ENCODE peak calls at places on chromosomes 7 and 10, in seven cellular contexts. One of them, this sample, is unnamed.

GRCh38 chr7:155349601-155350331 is 52.1 kb downstream of the INSIG1 start:
- DNase-seq in activated CD8-positive, alpha-beta memory T cell treated with anti-CD3 and anti-CD28 coated beads for 48 hours: no peak
- DNase-seq in stimulated activated CD4-positive, alpha-beta T cell treated with anti-CD3 and anti-CD28 coated beads, Interleukin-12 subunit alpha, Interleukin-12 subunit beta, amount 100 ng/mL, for 4 hours: no peak
- DNase-seq in SHP77 treated with DMSO at 0.1 percent for 48 hours: no peak
- DNase-seq in dorsolateral prefrontal cortex: peak
- DNase-seq in mucosa of gallbladder: no peak
- DNase-seq in activated naive CD4-positive, alpha-beta T cell treated with anti-CD3 and anti-CD28 coated beads for 36 hours: no peak
- DNase-seq in this sample: no peak

GRCh38 chr10:122555431-122555830 is 5.1 kb upstream of the DMBT1 start:
- DNase-seq in activated CD8-positive, alpha-beta memory T cell treated with anti-CD3 and anti-CD28 coated beads for 48 hours: no peak
- DNase-seq in stimulated activated CD4-positive, alpha-beta T cell treated with anti-CD3 and anti-CD28 coated beads, Interleukin-12 subunit alpha, Interleukin-12 subunit beta, amount 100 ng/mL, for 4 hours: no peak
- DNase-seq in SHP77 treated with DMSO at 0.1 percent for 48 hours: peak
- DNase-seq in dorsolateral prefrontal cortex: no peak
- DNase-seq in mucosa of gallbladder: no peak
- DNase-seq in activated naive CD4-positive, alpha-beta T cell treated with anti-CD3 and anti-CD28 coated beads for 36 hours: no peak
- DNase-seq in this sample: no peak

GRCh38 chr7:130142654-130143333 is 62.4 kb downstream of the TMEM209 start:
- DNase-seq in activated CD8-positive, alpha-beta memory T cell treated with anti-CD3 and anti-CD28 coated beads for 48 hours: no peak
- DNase-seq in stimulated activated CD4-positive, alpha-beta T cell treated with anti-CD3 and anti-CD28 coated beads, Interleukin-12 subunit alpha, Interleukin-12 subunit beta, amount 100 ng/mL, for 4 hours: no peak
- DNase-seq in SHP77 treated with DMSO at 0.1 percent for 48 hours: no peak
- DNase-seq in dorsolateral prefrontal cortex: no peak
- DNase-seq in mucosa of gallbladder: no peak
- DNase-seq in activated naive CD4-positive, alpha-beta T cell treated with anti-CD3 and anti-CD28 coated beads for 36 hours: no peak
- DNase-seq in this sample: no peak

GRCh38 chr10:91313761-91314520 is 93.5 kb downstream of the PCGF5 start:
- DNase-seq in activated CD8-positive, alpha-beta memory T cell treated with anti-CD3 and anti-CD28 coated beads for 48 hours: no peak
- DNase-seq in stimulated activated CD4-positive, alpha-beta T cell treated with anti-CD3 and anti-CD28 coated beads, Interleukin-12 subunit alpha, Interleukin-12 subunit beta, amount 100 ng/mL, for 4 hours: no peak
- DNase-seq in SHP77 treated with DMSO at 0.1 percent for 48 hours: no peak
- DNase-seq in dorsolateral prefrontal cortex: no peak
- DNase-seq in mucosa of gallbladder: no peak
- DNase-seq in activated naive CD4-positive, alpha-beta T cell treated with anti-CD3 and anti-CD28 coated beads for 36 hours: peak
- DNase-seq in this sample: no peak

GRCh38 chr10:1782841-1783240 is 45.5 kb upstream of the ADARB2 start:
- DNase-seq in activated CD8-positive, alpha-beta memory T cell treated with anti-CD3 and anti-CD28 coated beads for 48 hours: no peak
- DNase-seq in stimulated activated CD4-positive, alpha-beta T cell treated with anti-CD3 and anti-CD28 coated beads, Interleukin-12 subunit alpha, Interleukin-12 subunit beta, amount 100 ng/mL, for 4 hours: no peak
- DNase-seq in SHP77 treated with DMSO at 0.1 percent for 48 hours: no peak
- DNase-seq in dorsolateral prefrontal cortex: no peak
- DNase-seq in mucosa of gallbladder: no peak
- DNase-seq in activated naive CD4-positive, alpha-beta T cell treated with anti-CD3 and anti-CD28 coated beads for 36 hours: no peak
- DNase-seq in this sample: no peak

GRCh38 chr7:140674356-140674800 is 1.6 kb downstream of the ADCK2 start:
- DNase-seq in activated CD8-positive, alpha-beta memory T cell treated with anti-CD3 and anti-CD28 coated beads for 48 hours: no peak
- DNase-seq in stimulated activated CD4-positive, alpha-beta T cell treated with anti-CD3 and anti-CD28 coated beads, Interleukin-12 subunit alpha, Interleukin-12 subunit beta, amount 100 ng/mL, for 4 hours: no peak
- DNase-seq in SHP77 treated with DMSO at 0.1 percent for 48 hours: no peak
- DNase-seq in dorsolateral prefrontal cortex: peak
- DNase-seq in mucosa of gallbladder: no peak
- DNase-seq in activated naive CD4-positive, alpha-beta T cell treated with anti-CD3 and anti-CD28 coated beads for 36 hours: no peak
- DNase-seq in this sample: peak

GRCh38 chr10:2137549-2138174 is 400.3 kb upstream of the ADARB2 start:
- DNase-seq in activated CD8-positive, alpha-beta memory T cell treated with anti-CD3 and anti-CD28 coated beads for 48 hours: no peak
- DNase-seq in stimulated activated CD4-positive, alpha-beta T cell treated with anti-CD3 and anti-CD28 coated beads, Interleukin-12 subunit alpha, Interleukin-12 subunit beta, amount 100 ng/mL, for 4 hours: no peak
- DNase-seq in SHP77 treated with DMSO at 0.1 percent for 48 hours: no peak
- DNase-seq in dorsolateral prefrontal cortex: no peak
- DNase-seq in mucosa of gallbladder: no peak
- DNase-seq in activated naive CD4-positive, alpha-beta T cell treated with anti-CD3 and anti-CD28 coated beads for 36 hours: peak
- DNase-seq in this sample: no peak

GRCh38 chr10:113937258-113937657 is 82.8 kb downstream of the NHLRC2 start:
- DNase-seq in activated CD8-positive, alpha-beta memory T cell treated with anti-CD3 and anti-CD28 coated beads for 48 hours: no peak
- DNase-seq in stimulated activated CD4-positive, alpha-beta T cell treated with anti-CD3 and anti-CD28 coated beads, Interleukin-12 subunit alpha, Interleukin-12 subunit beta, amount 100 ng/mL, for 4 hours: no peak
- DNase-seq in SHP77 treated with DMSO at 0.1 percent for 48 hours: no peak
- DNase-seq in dorsolateral prefrontal cortex: no peak
- DNase-seq in mucosa of gallbladder: no peak
- DNase-seq in activated naive CD4-positive, alpha-beta T cell treated with anti-CD3 and anti-CD28 coated beads for 36 hours: no peak
- DNase-seq in this sample: no peak

GRCh38 chr10:16953270-16953669 is 136.0 kb upstream of the RSU1 start:
- DNase-seq in activated CD8-positive, alpha-beta memory T cell treated with anti-CD3 and anti-CD28 coated beads for 48 hours: no peak
- DNase-seq in stimulated activated CD4-positive, alpha-beta T cell treated with anti-CD3 and anti-CD28 coated beads, Interleukin-12 subunit alpha, Interleukin-12 subunit beta, amount 100 ng/mL, for 4 hours: no peak
- DNase-seq in SHP77 treated with DMSO at 0.1 percent for 48 hours: no peak
- DNase-seq in dorsolateral prefrontal cortex: no peak
- DNase-seq in mucosa of gallbladder: no peak
- DNase-seq in activated naive CD4-positive, alpha-beta T cell treated with anti-CD3 and anti-CD28 coated beads for 36 hours: no peak
- DNase-seq in this sample: no peak

GRCh38 chr10:83218205-83218604 is 921.1 kb upstream of the GHITM start:
- DNase-seq in activated CD8-positive, alpha-beta memory T cell treated with anti-CD3 and anti-CD28 coated beads for 48 hours: no peak
- DNase-seq in stimulated activated CD4-positive, alpha-beta T cell treated with anti-CD3 and anti-CD28 coated beads, Interleukin-12 subunit alpha, Interleukin-12 subunit beta, amount 100 ng/mL, for 4 hours: no peak
- DNase-seq in SHP77 treated with DMSO at 0.1 percent for 48 hours: no peak
- DNase-seq in dorsolateral prefrontal cortex: no peak
- DNase-seq in mucosa of gallbladder: no peak
- DNase-seq in activated naive CD4-positive, alpha-beta T cell treated with anti-CD3 and anti-CD28 coated beads for 36 hours: no peak
- DNase-seq in this sample: no peak

GRCh38 chr10:46547331-46547880 is 9.1 kb downstream of the GPRIN2 start:
- DNase-seq in activated CD8-positive, alpha-beta memory T cell treated with anti-CD3 and anti-CD28 coated beads for 48 hours: no peak
- DNase-seq in stimulated activated CD4-positive, alpha-beta T cell treated with anti-CD3 and anti-CD28 coated beads, Interleukin-12 subunit alpha, Interleukin-12 subunit beta, amount 100 ng/mL, for 4 hours: no peak
- DNase-seq in SHP77 treated with DMSO at 0.1 percent for 48 hours: no peak
- DNase-seq in dorsolateral prefrontal cortex: no peak
- DNase-seq in mucosa of gallbladder: no peak
- DNase-seq in activated naive CD4-positive, alpha-beta T cell treated with anti-CD3 and anti-CD28 coated beads for 36 hours: peak
- DNase-seq in this sample: no peak

GRCh38 chr7:22251284-22251683 is 105.7 kb downstream of the RAPGEF5 start:
- DNase-seq in activated CD8-positive, alpha-beta memory T cell treated with anti-CD3 and anti-CD28 coated beads for 48 hours: no peak
- DNase-seq in stimulated activated CD4-positive, alpha-beta T cell treated with anti-CD3 and anti-CD28 coated beads, Interleukin-12 subunit alpha, Interleukin-12 subunit beta, amount 100 ng/mL, for 4 hours: no peak
- DNase-seq in SHP77 treated with DMSO at 0.1 percent for 48 hours: no peak
- DNase-seq in dorsolateral prefrontal cortex: no peak
- DNase-seq in mucosa of gallbladder: no peak
- DNase-seq in activated naive CD4-positive, alpha-beta T cell treated with anti-CD3 and anti-CD28 coated beads for 36 hours: no peak
- DNase-seq in this sample: no peak

GRCh38 chr10:119663866-119664698 is 12.9 kb downstream of the BAG3 start:
- DNase-seq in activated CD8-positive, alpha-beta memory T cell treated with anti-CD3 and anti-CD28 coated beads for 48 hours: no peak
- DNase-seq in stimulated activated CD4-positive, alpha-beta T cell treated with anti-CD3 and anti-CD28 coated beads, Interleukin-12 subunit alpha, Interleukin-12 subunit beta, amount 100 ng/mL, for 4 hours: no peak
- DNase-seq in SHP77 treated with DMSO at 0.1 percent for 48 hours: no peak
- DNase-seq in dorsolateral prefrontal cortex: no peak
- DNase-seq in mucosa of gallbladder: no peak
- DNase-seq in activated naive CD4-positive, alpha-beta T cell treated with anti-CD3 and anti-CD28 coated beads for 36 hours: peak
- DNase-seq in this sample: no peak

GRCh38 chr7:134504660-134505164 is 22.7 kb upstream of the AKR1B10 start:
- DNase-seq in activated CD8-positive, alpha-beta memory T cell treated with anti-CD3 and anti-CD28 coated beads for 48 hours: no peak
- DNase-seq in stimulated activated CD4-positive, alpha-beta T cell treated with anti-CD3 and anti-CD28 coated beads, Interleukin-12 subunit alpha, Interleukin-12 subunit beta, amount 100 ng/mL, for 4 hours: no peak
- DNase-seq in SHP77 treated with DMSO at 0.1 percent for 48 hours: no peak
- DNase-seq in dorsolateral prefrontal cortex: no peak
- DNase-seq in mucosa of gallbladder: no peak
- DNase-seq in activated naive CD4-positive, alpha-beta T cell treated with anti-CD3 and anti-CD28 coated beads for 36 hours: no peak
- DNase-seq in this sample: no peak

GRCh38 chr7:816751-817671 is 15.3 kb upstream of the SUN1 start:
- DNase-seq in activated CD8-positive, alpha-beta memory T cell treated with anti-CD3 and anti-CD28 coated beads for 48 hours: no peak
- DNase-seq in stimulated activated CD4-positive, alpha-beta T cell treated with anti-CD3 and anti-CD28 coated beads, Interleukin-12 subunit alpha, Interleukin-12 subunit beta, amount 100 ng/mL, for 4 hours: peak
- DNase-seq in SHP77 treated with DMSO at 0.1 percent for 48 hours: no peak
- DNase-seq in dorsolateral prefrontal cortex: no peak
- DNase-seq in mucosa of gallbladder: no peak
- DNase-seq in activated naive CD4-positive, alpha-beta T cell treated with anti-CD3 and anti-CD28 coated beads for 36 hours: peak
- DNase-seq in this sample: peak

GRCh38 chr7:41695661-41696322 is 7.1 kb downstream of the INHBA start:
- DNase-seq in activated CD8-positive, alpha-beta memory T cell treated with anti-CD3 and anti-CD28 coated beads for 48 hours: no peak
- DNase-seq in stimulated activated CD4-positive, alpha-beta T cell treated with anti-CD3 and anti-CD28 coated beads, Interleukin-12 subunit alpha, Interleukin-12 subunit beta, amount 100 ng/mL, for 4 hours: no peak
- DNase-seq in SHP77 treated with DMSO at 0.1 percent for 48 hours: no peak
- DNase-seq in dorsolateral prefrontal cortex: no peak
- DNase-seq in mucosa of gallbladder: no peak
- DNase-seq in activated naive CD4-positive, alpha-beta T cell treated with anti-CD3 and anti-CD28 coated beads for 36 hours: no peak
- DNase-seq in this sample: no peak

GRCh38 chr7:1489336-1489735 is 14.9 kb downstream of the INTS1 start:
- DNase-seq in activated CD8-positive, alpha-beta memory T cell treated with anti-CD3 and anti-CD28 coated beads for 48 hours: no peak
- DNase-seq in stimulated activated CD4-positive, alpha-beta T cell treated with anti-CD3 and anti-CD28 coated beads, Interleukin-12 subunit alpha, Interleukin-12 subunit beta, amount 100 ng/mL, for 4 hours: no peak
- DNase-seq in SHP77 treated with DMSO at 0.1 percent for 48 hours: no peak
- DNase-seq in dorsolateral prefrontal cortex: no peak
- DNase-seq in mucosa of gallbladder: no peak
- DNase-seq in activated naive CD4-positive, alpha-beta T cell treated with anti-CD3 and anti-CD28 coated beads for 36 hours: no peak
- DNase-seq in this sample: no peak

GRCh38 chr7:2953099-2953498 is 90.6 kb downstream of the CARD11 start:
- DNase-seq in activated CD8-positive, alpha-beta memory T cell treated with anti-CD3 and anti-CD28 coated beads for 48 hours: no peak
- DNase-seq in stimulated activated CD4-positive, alpha-beta T cell treated with anti-CD3 and anti-CD28 coated beads, Interleukin-12 subunit alpha, Interleukin-12 subunit beta, amount 100 ng/mL, for 4 hours: no peak
- DNase-seq in SHP77 treated with DMSO at 0.1 percent for 48 hours: no peak
- DNase-seq in dorsolateral prefrontal cortex: peak
- DNase-seq in mucosa of gallbladder: no peak
- DNase-seq in activated naive CD4-positive, alpha-beta T cell treated with anti-CD3 and anti-CD28 coated beads for 36 hours: no peak
- DNase-seq in this sample: no peak

GRCh38 chr10:126334272-126334671 is 54.0 kb downstream of the ADAM12 start:
- DNase-seq in activated CD8-positive, alpha-beta memory T cell treated with anti-CD3 and anti-CD28 coated beads for 48 hours: no peak
- DNase-seq in stimulated activated CD4-positive, alpha-beta T cell treated with anti-CD3 and anti-CD28 coated beads, Interleukin-12 subunit alpha, Interleukin-12 subunit beta, amount 100 ng/mL, for 4 hours: no peak
- DNase-seq in SHP77 treated with DMSO at 0.1 percent for 48 hours: no peak
- DNase-seq in dorsolateral prefrontal cortex: no peak
- DNase-seq in mucosa of gallbladder: no peak
- DNase-seq in activated naive CD4-positive, alpha-beta T cell treated with anti-CD3 and anti-CD28 coated beads for 36 hours: no peak
- DNase-seq in this sample: no peak

GRCh38 chr7:129635300-129636029 is 23.9 kb downstream of the NRF1 start:
- DNase-seq in activated CD8-positive, alpha-beta memory T cell treated with anti-CD3 and anti-CD28 coated beads for 48 hours: no peak
- DNase-seq in stimulated activated CD4-positive, alpha-beta T cell treated with anti-CD3 and anti-CD28 coated beads, Interleukin-12 subunit alpha, Interleukin-12 subunit beta, amount 100 ng/mL, for 4 hours: peak
- DNase-seq in SHP77 treated with DMSO at 0.1 percent for 48 hours: peak
- DNase-seq in dorsolateral prefrontal cortex: peak
- DNase-seq in mucosa of gallbladder: peak
- DNase-seq in activated naive CD4-positive, alpha-beta T cell treated with anti-CD3 and anti-CD28 coated beads for 36 hours: peak
- DNase-seq in this sample: peak

GRCh38 chr10:107540981-107541380 is 376.5 kb upstream of the SORCS1 start:
- DNase-seq in activated CD8-positive, alpha-beta memory T cell treated with anti-CD3 and anti-CD28 coated beads for 48 hours: no peak
- DNase-seq in stimulated activated CD4-positive, alpha-beta T cell treated with anti-CD3 and anti-CD28 coated beads, Interleukin-12 subunit alpha, Interleukin-12 subunit beta, amount 100 ng/mL, for 4 hours: no peak
- DNase-seq in SHP77 treated with DMSO at 0.1 percent for 48 hours: no peak
- DNase-seq in dorsolateral prefrontal cortex: no peak
- DNase-seq in mucosa of gallbladder: no peak
- DNase-seq in activated naive CD4-positive, alpha-beta T cell treated with anti-CD3 and anti-CD28 coated beads for 36 hours: no peak
- DNase-seq in this sample: no peak